ENCODE peak calls at places on chromosomes 6 and 20, in seven cellular contexts. Q, A, V, L, T, R and W are unnamed samples.

GRCh38 chr6:134217110-134217509 is 100.8 kb downstream of the SGK1 start:
- DNase-seq in Q (no peak), A (no peak), V (no peak), L (no peak), T (no peak), R (no peak), W (no peak)

GRCh38 chr6:69370763-69371162 is 426.0 kb downstream of the LMBRD1 start:
- DNase-seq in Q (no peak), A (no peak), V (no peak), L (no peak), T (no peak), R (no peak), W (no peak)

GRCh38 chr6:11732036-11732545 is 46.5 kb downstream of the ADTRP start:
- DNase-seq in Q (peak; percentile 67), A (peak; percentile 2), V (peak; percentile 34), L (peak; percentile 23), T (peak; percentile 75), R (peak; percentile 80), W (no peak)

GRCh38 chr6:135673671-135674309 is 176.2 kb upstream of the AHI1 start:
- DNase-seq in Q (no peak), A (peak; percentile 94), V (no peak), L (no peak), T (no peak), R (no peak), W (no peak)

GRCh38 chr6:109237082-109237985 is 142.0 kb downstream of the CEP57L1 start:
- DNase-seq in Q (no peak), A (no peak), V (no peak), L (no peak), T (no peak), R (no peak), W (no peak)

GRCh38 chr20:11101696-11102095 is 427.9 kb upstream of the JAG1 start:
- DNase-seq in Q (no peak), A (no peak), V (no peak), L (no peak), T (no peak), R (no peak), W (no peak)

GRCh38 chr6:136607204-136607931 is 57.1 kb upstream of the MAP7 start:
- DNase-seq in Q (no peak), A (peak; percentile 37), V (no peak), L (no peak), T (no peak), R (no peak), W (no peak)

GRCh38 chr6:55578537-55579363 is at the start of gene HMGCLL1:
- DNase-seq in Q (no peak), A (no peak), V (no peak), L (no peak), T (no peak), R (peak; percentile 50), W (peak; percentile 4)

GRCh38 chr20:5971203-5971602 is 20.8 kb downstream of the MCM8 start:
- DNase-seq in Q (no peak), A (no peak), V (no peak), L (no peak), T (no peak), R (no peak), W (no peak)

DNA sequence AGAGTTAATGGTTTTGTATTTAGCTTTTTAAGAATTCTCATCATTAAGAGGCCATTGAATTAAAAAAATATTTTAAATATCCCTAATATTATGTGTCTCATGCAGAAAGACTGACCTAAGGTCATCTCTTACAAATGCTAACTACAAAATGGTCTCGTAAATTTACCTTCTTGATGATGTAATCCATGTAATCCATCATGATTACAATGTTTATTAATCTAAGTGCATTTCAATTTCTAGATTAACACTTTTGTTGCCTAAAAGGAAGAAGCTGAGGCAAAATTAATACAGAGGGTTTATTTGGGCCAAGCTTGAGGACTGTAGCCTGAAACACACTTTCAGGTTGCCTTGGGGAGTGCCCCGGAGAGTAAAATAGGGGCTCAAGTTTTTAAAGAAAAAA is 18.4 kb downstream of the DUSP22 start:
- DNase-seq in Q (no peak), A (no peak), V (no peak), L (no peak), T (no peak), R (no peak), W (no peak)
- H3K4me1 ChIP-seq in Q (no peaks in the 10 kb centered on the region), A (no peaks in the 10 kb centered on the region), V (peaks cover 36% of the 10 kb centered on the region), L (no peaks in the 10 kb centered on the region), T (peaks cover 7% of the 10 kb centered on the region), R (peaks cover 29% of the 10 kb centered on the region), W (no peaks in the 10 kb centered on the region)

GRCh38 chr6:120378582-120379220 is 955.6 kb downstream of the TBC1D32 start:
- DNase-seq in Q (no peak), A (peak; percentile 67), V (no peak), L (no peak), T (no peak), R (no peak), W (no peak)
- TF ChIP-seq CTCF in Q (peak; percentile 45), A (peak; percentile 69), V (no peak), L (no peak), T (peak; percentile 49), R (peak; percentile 24), W (peak; percentile 55)

DNA sequence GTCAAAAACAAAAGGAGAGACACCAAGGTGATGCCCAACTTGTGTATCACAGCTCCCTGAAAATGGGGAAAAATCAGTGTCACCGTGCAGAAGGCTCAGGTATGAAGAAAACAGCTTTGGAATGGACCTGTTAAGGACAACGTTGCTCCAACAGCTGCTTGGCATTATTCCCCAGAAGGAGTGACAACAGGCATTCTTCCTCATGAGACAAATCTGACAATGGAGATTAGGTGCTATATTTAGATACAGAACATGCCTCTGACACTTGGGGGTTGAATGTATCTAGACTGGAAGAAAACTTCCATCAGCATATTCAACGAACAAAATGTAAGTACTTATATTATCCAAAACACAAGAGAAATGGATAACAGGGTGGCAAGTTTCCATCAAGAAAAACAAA is 87.7 kb downstream of the MBOAT1 start:
- DNase-seq in Q (no peak), A (no peak), V (no peak), L (no peak), T (no peak), R (no peak), W (no peak)
- H3K4me1 ChIP-seq in Q (peaks cover 3% of the 10 kb centered on the region), A (no peaks in the 10 kb centered on the region), V (peaks cover 8% of the 10 kb centered on the region), L (peaks cover 5% of the 10 kb centered on the region), T (peaks cover 6% of the 10 kb centered on the region), R (no peaks in the 10 kb centered on the region), W (peaks cover 34% of the 10 kb centered on the region)

DNA sequence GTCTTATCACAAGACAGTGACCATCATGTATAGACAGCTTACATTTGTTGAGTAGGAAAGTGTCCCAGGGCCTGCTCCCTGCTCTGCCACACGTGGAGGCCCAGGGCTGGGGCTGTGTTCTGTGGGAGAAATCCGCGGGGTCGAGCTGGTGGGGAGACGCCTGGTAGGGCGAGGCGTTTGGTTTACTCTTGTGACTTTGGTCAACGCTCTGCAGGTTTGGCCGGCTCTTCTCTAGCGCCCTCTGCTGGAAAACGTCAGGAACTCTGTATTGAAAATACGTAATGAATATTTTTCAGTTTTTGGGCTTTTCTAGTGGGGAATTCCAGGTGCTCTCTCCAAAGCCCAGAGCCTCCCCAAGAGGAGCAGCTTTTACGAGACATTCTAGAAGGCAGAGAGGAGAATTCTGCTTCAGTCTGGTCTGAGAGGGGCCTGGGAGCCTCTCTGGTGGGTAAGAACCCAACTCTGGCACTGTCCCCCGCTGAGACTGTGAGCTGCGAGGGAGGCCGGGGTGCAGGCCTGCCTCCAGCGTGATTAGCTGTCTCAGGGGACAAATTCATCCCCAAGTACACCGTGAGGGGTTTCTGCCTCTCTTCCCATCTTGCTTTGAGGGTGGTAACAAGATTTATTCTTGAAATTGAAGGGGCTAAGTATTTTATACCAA is 112.6 kb upstream of the RALGAPA2 start:
- DNase-seq in Q (peak; percentile 67), A (peak; percentile 28), V (peak; percentile 62), L (peak; percentile 59), T (peak; percentile 54), R (peak; percentile 68), W (peak; percentile 56)
- TF ChIP-seq CTCF in Q (peak; percentile 81), A (peak; percentile 65), V (no peak), L (peak; percentile 39), T (peak; percentile 80), R (peak; percentile 79), W (peak; percentile 83)

DNA sequence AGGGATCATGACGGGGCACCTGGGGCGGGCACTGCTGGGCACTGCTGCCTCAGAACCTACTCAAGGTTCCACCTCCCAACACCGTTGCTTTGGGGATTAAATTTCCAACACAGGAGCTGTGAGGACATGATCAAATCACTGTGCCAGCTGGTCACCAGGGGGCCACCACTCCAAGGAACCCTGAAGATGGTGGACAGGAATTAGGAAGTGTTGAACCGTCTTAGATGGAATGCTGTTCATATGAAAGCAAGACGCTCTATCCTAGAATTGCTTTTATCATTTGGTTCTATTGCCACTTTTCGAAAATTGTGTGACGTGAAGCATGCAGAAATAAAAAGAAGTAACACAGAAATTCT is 140.3 kb downstream of the DLL1 start:
- DNase-seq in Q (no peak), A (no peak), V (no peak), L (no peak), T (no peak), R (no peak), W (no peak)
- H3K4me1 ChIP-seq in Q (no peaks in the 10 kb centered on the region), A (no peaks in the 10 kb centered on the region), V (peaks cover 30% of the 10 kb centered on the region), L (no peaks in the 10 kb centered on the region), T (peaks cover 6% of the 10 kb centered on the region), R (peaks cover 33% of the 10 kb centered on the region), W (peaks cover 20% of the 10 kb centered on the region)

DNA sequence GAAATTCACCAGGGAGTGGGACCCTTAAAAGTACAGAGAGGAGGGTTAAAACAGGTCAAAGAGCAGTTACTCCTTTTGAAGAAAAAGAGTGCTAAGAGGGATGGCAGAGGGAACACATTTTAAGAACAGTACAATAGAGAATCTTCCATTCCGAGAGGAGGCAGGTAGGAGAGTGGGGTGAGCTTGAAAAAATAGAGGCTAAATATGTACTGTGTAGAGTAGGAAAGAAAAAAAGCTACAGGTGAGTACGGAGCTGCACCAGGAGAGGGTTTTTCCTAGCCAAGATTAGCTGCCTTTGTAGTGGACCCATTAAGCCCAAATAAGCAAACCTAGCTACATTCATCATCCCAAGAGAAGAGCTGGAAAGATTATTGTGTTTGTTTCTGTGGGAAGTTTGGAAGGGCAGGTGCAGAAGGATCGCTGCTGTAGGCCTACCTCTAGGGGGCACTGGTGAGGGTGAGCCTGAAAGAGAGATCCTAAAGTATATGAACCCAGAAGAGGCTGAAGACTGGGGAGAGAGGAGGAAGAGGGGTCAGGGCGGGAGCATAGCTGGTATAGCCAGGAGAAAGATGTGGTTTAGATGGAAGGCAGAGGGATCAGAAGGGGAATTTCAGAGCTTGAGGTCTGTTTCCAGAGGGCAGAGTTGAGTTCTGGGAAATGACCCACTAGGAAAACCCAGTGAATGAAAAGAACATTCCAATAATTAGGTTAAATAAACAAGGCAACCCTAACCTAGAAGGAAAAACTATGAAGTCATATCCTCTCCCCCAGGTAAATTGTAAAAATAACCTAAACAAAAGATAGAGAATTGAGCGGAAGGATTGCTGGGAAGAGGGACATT is 50.2 kb upstream of the HINT3 start:
- DNase-seq in Q (peak; percentile 76), A (peak; percentile 48), V (peak; percentile 46), L (peak; percentile 30), T (peak; percentile 32), R (peak; percentile 49), W (peak; percentile 53)
- TF ChIP-seq CTCF in Q (peak; percentile 78), A (peak; percentile 90), V (no peak), L (no peak), T (peak; percentile 65), R (peak; percentile 71), W (peak; percentile 57)

GRCh38 chr6:150684715-150685459 is 85.2 kb downstream of the PLEKHG1 start:
- DNase-seq in Q (peak; percentile 61), A (no peak), V (no peak), L (no peak), T (peak; percentile 20), R (no peak), W (peak; percentile 59)
- H3K4me1 ChIP-seq in Q (no peaks in the 10 kb centered on the region), A (no peaks in the 10 kb centered on the region), V (peaks cover 12% of the 10 kb centered on the region), L (peaks cover 5% of the 10 kb centered on the region), T (no peaks in the 10 kb centered on the region), R (peaks cover 35% of the 10 kb centered on the region), W (peaks cover 44% of the 10 kb centered on the region)